ENCODE peak calls at places on chromosomes 4 and X, in ten cellular contexts. One of them, this sample, is unnamed.

GRCh38 chrX:37824491-37825224 is 22.7 kb downstream of the DYNLT3 start:
- DNase-seq in right cardiac atrium: no peak
- DNase-seq in ACHN: no peak
- DNase-seq in stimulated activated CD4-positive, alpha-beta T cell treated with anti-CD3 and anti-CD28 coated beads, TNF-alpha, amount 100 ng/mL, for 1 hour: no peak
- DNase-seq in ovary: no peak
- DNase-seq in HEK293T: no peak
- DNase-seq in spleen: no peak
- DNase-seq in pulmonary artery endothelial cell: no peak
- DNase-seq in stimulated activated CD8-positive, alpha-beta memory T cell treated with anti-CD3 and anti-CD28 coated beads, Interleukin-2, amount 100 ng/mL, for 48 hours: no peak
- DNase-seq in CD8-positive, alpha-beta T cell: no peak
- DNase-seq in this sample: no peak

GRCh38 chr4:1039493-1040343 is 28.3 kb downstream of the FGFRL1 start:
- DNase-seq in stimulated activated CD4-positive, alpha-beta T cell treated with anti-CD3 and anti-CD28 coated beads, TNF-alpha, amount 100 ng/mL, for 1 hour: no peak
- DNase-seq in HEK293T: peak; percentile 61
- DNase-seq in spleen: no peak
- DNase-seq in ACHN: no peak
- DNase-seq in CD8-positive, alpha-beta T cell: no peak
- DNase-seq in pulmonary artery endothelial cell: no peak
- DNase-seq in right cardiac atrium: peak; percentile 87
- DNase-seq in ovary: peak; percentile 79
- DNase-seq in stimulated activated CD8-positive, alpha-beta memory T cell treated with anti-CD3 and anti-CD28 coated beads, Interleukin-2, amount 100 ng/mL, for 48 hours: no peak
- DNase-seq in this sample: no peak

GRCh38 chrX:41922694-41923171 is 621 bp downstream of the CASK start:
- DNase-seq in ACHN: peak; percentile 14
- DNase-seq in spleen: peak; percentile 86
- DNase-seq in stimulated activated CD8-positive, alpha-beta memory T cell treated with anti-CD3 and anti-CD28 coated beads, Interleukin-2, amount 100 ng/mL, for 48 hours: no peak
- DNase-seq in pulmonary artery endothelial cell: no peak
- DNase-seq in HEK293T: peak; percentile 17
- DNase-seq in stimulated activated CD4-positive, alpha-beta T cell treated with anti-CD3 and anti-CD28 coated beads, TNF-alpha, amount 100 ng/mL, for 1 hour: no peak
- DNase-seq in right cardiac atrium: peak; percentile 64
- DNase-seq in ovary: peak; percentile 52
- DNase-seq in CD8-positive, alpha-beta T cell: peak; percentile 1
- DNase-seq in this sample: no peak

GRCh38 chrX:43745938-43746721 is 90.0 kb downstream of the MAOA start:
- DNase-seq in spleen: no peak
- DNase-seq in ACHN: no peak
- DNase-seq in pulmonary artery endothelial cell: no peak
- DNase-seq in ovary: no peak
- DNase-seq in stimulated activated CD8-positive, alpha-beta memory T cell treated with anti-CD3 and anti-CD28 coated beads, Interleukin-2, amount 100 ng/mL, for 48 hours: no peak
- DNase-seq in stimulated activated CD4-positive, alpha-beta T cell treated with anti-CD3 and anti-CD28 coated beads, TNF-alpha, amount 100 ng/mL, for 1 hour: no peak
- DNase-seq in right cardiac atrium: no peak
- DNase-seq in CD8-positive, alpha-beta T cell: no peak
- DNase-seq in HEK293T: no peak
- DNase-seq in this sample: no peak

GRCh38 chrX:100658936-100659335 is 14.9 kb downstream of the SRPX2 start:
- DNase-seq in stimulated activated CD4-positive, alpha-beta T cell treated with anti-CD3 and anti-CD28 coated beads, TNF-alpha, amount 100 ng/mL, for 1 hour: no peak
- DNase-seq in pulmonary artery endothelial cell: no peak
- DNase-seq in CD8-positive, alpha-beta T cell: no peak
- DNase-seq in right cardiac atrium: no peak
- DNase-seq in stimulated activated CD8-positive, alpha-beta memory T cell treated with anti-CD3 and anti-CD28 coated beads, Interleukin-2, amount 100 ng/mL, for 48 hours: no peak
- DNase-seq in HEK293T: no peak
- DNase-seq in spleen: no peak
- DNase-seq in ACHN: no peak
- DNase-seq in ovary: no peak
- DNase-seq in this sample: no peak

GRCh38 chr4:151446208-151446607 is 37.2 kb downstream of the FHIP1A start:
- DNase-seq in HEK293T: no peak
- DNase-seq in right cardiac atrium: no peak
- DNase-seq in stimulated activated CD8-positive, alpha-beta memory T cell treated with anti-CD3 and anti-CD28 coated beads, Interleukin-2, amount 100 ng/mL, for 48 hours: no peak
- DNase-seq in CD8-positive, alpha-beta T cell: no peak
- DNase-seq in spleen: no peak
- DNase-seq in stimulated activated CD4-positive, alpha-beta T cell treated with anti-CD3 and anti-CD28 coated beads, TNF-alpha, amount 100 ng/mL, for 1 hour: no peak
- DNase-seq in pulmonary artery endothelial cell: no peak
- DNase-seq in ovary: no peak
- DNase-seq in ACHN: no peak
- DNase-seq in this sample: no peak

GRCh38 chr4:81502561-81502960 is 30.9 kb upstream of the RASGEF1B start:
- DNase-seq in right cardiac atrium: no peak
- DNase-seq in pulmonary artery endothelial cell: no peak
- DNase-seq in stimulated activated CD8-positive, alpha-beta memory T cell treated with anti-CD3 and anti-CD28 coated beads, Interleukin-2, amount 100 ng/mL, for 48 hours: no peak
- DNase-seq in ovary: no peak
- DNase-seq in HEK293T: no peak
- DNase-seq in stimulated activated CD4-positive, alpha-beta T cell treated with anti-CD3 and anti-CD28 coated beads, TNF-alpha, amount 100 ng/mL, for 1 hour: no peak
- DNase-seq in ACHN: no peak
- DNase-seq in spleen: no peak
- DNase-seq in CD8-positive, alpha-beta T cell: no peak
- DNase-seq in this sample: no peak

GRCh38 chr4:4481394-4482000 is 60.4 kb downstream of the STX18 start:
- DNase-seq in right cardiac atrium: no peak
- DNase-seq in spleen: no peak
- DNase-seq in HEK293T: no peak
- DNase-seq in CD8-positive, alpha-beta T cell: no peak
- DNase-seq in ACHN: no peak
- DNase-seq in stimulated activated CD8-positive, alpha-beta memory T cell treated with anti-CD3 and anti-CD28 coated beads, Interleukin-2, amount 100 ng/mL, for 48 hours: no peak
- DNase-seq in stimulated activated CD4-positive, alpha-beta T cell treated with anti-CD3 and anti-CD28 coated beads, TNF-alpha, amount 100 ng/mL, for 1 hour: no peak
- DNase-seq in pulmonary artery endothelial cell: no peak
- DNase-seq in ovary: no peak
- DNase-seq in this sample: no peak

GRCh38 chr4:7206856-7207567 is 14.7 kb downstream of the SORCS2 start:
- DNase-seq in HEK293T: peak; percentile 47
- DNase-seq in CD8-positive, alpha-beta T cell: no peak
- DNase-seq in stimulated activated CD4-positive, alpha-beta T cell treated with anti-CD3 and anti-CD28 coated beads, TNF-alpha, amount 100 ng/mL, for 1 hour: no peak
- DNase-seq in stimulated activated CD8-positive, alpha-beta memory T cell treated with anti-CD3 and anti-CD28 coated beads, Interleukin-2, amount 100 ng/mL, for 48 hours: no peak
- DNase-seq in ovary: peak; percentile 91
- DNase-seq in spleen: no peak
- DNase-seq in pulmonary artery endothelial cell: peak; percentile 20
- DNase-seq in right cardiac atrium: peak; percentile 95
- DNase-seq in ACHN: peak; percentile 78
- DNase-seq in this sample: no peak

GRCh38 chrX:68878977-68879376 is 50.2 kb downstream of the EFNB1 start:
- DNase-seq in CD8-positive, alpha-beta T cell: no peak
- DNase-seq in HEK293T: no peak
- DNase-seq in pulmonary artery endothelial cell: no peak
- DNase-seq in stimulated activated CD4-positive, alpha-beta T cell treated with anti-CD3 and anti-CD28 coated beads, TNF-alpha, amount 100 ng/mL, for 1 hour: no peak
- DNase-seq in spleen: no peak
- DNase-seq in ovary: no peak
- DNase-seq in ACHN: no peak
- DNase-seq in right cardiac atrium: no peak
- DNase-seq in stimulated activated CD8-positive, alpha-beta memory T cell treated with anti-CD3 and anti-CD28 coated beads, Interleukin-2, amount 100 ng/mL, for 48 hours: no peak
- DNase-seq in this sample: no peak

GRCh38 chrX:48589482-48590162 is 7.7 kb upstream of the WDR13 start:
- DNase-seq in pulmonary artery endothelial cell: no peak
- DNase-seq in ovary: no peak
- DNase-seq in ACHN: no peak
- DNase-seq in stimulated activated CD4-positive, alpha-beta T cell treated with anti-CD3 and anti-CD28 coated beads, TNF-alpha, amount 100 ng/mL, for 1 hour: no peak
- DNase-seq in HEK293T: no peak
- DNase-seq in CD8-positive, alpha-beta T cell: no peak
- DNase-seq in stimulated activated CD8-positive, alpha-beta memory T cell treated with anti-CD3 and anti-CD28 coated beads, Interleukin-2, amount 100 ng/mL, for 48 hours: no peak
- DNase-seq in spleen: no peak
- DNase-seq in right cardiac atrium: no peak
- DNase-seq in this sample: no peak

GRCh38 chr4:16256343-16256742 is 30.1 kb upstream of the TAPT1 start:
- DNase-seq in stimulated activated CD8-positive, alpha-beta memory T cell treated with anti-CD3 and anti-CD28 coated beads, Interleukin-2, amount 100 ng/mL, for 48 hours: no peak
- DNase-seq in pulmonary artery endothelial cell: no peak
- DNase-seq in stimulated activated CD4-positive, alpha-beta T cell treated with anti-CD3 and anti-CD28 coated beads, TNF-alpha, amount 100 ng/mL, for 1 hour: no peak
- DNase-seq in CD8-positive, alpha-beta T cell: no peak
- DNase-seq in spleen: no peak
- DNase-seq in ovary: no peak
- DNase-seq in right cardiac atrium: no peak
- DNase-seq in ACHN: no peak
- DNase-seq in HEK293T: no peak
- DNase-seq in this sample: no peak

GRCh38 chr4:175871774-175872405 is 59.8 kb upstream of the GPM6A start:
- DNase-seq in CD8-positive, alpha-beta T cell: no peak
- DNase-seq in ACHN: no peak
- DNase-seq in right cardiac atrium: no peak
- DNase-seq in stimulated activated CD8-positive, alpha-beta memory T cell treated with anti-CD3 and anti-CD28 coated beads, Interleukin-2, amount 100 ng/mL, for 48 hours: no peak
- DNase-seq in HEK293T: no peak
- DNase-seq in pulmonary artery endothelial cell: no peak
- DNase-seq in ovary: no peak
- DNase-seq in stimulated activated CD4-positive, alpha-beta T cell treated with anti-CD3 and anti-CD28 coated beads, TNF-alpha, amount 100 ng/mL, for 1 hour: no peak
- DNase-seq in spleen: no peak
- DNase-seq in this sample: no peak

GRCh38 chr4:38747629-38748028 is 35.2 kb downstream of the TLR10 start:
- DNase-seq in stimulated activated CD4-positive, alpha-beta T cell treated with anti-CD3 and anti-CD28 coated beads, TNF-alpha, amount 100 ng/mL, for 1 hour: no peak
- DNase-seq in ACHN: no peak
- DNase-seq in CD8-positive, alpha-beta T cell: no peak
- DNase-seq in ovary: no peak
- DNase-seq in pulmonary artery endothelial cell: no peak
- DNase-seq in spleen: no peak
- DNase-seq in stimulated activated CD8-positive, alpha-beta memory T cell treated with anti-CD3 and anti-CD28 coated beads, Interleukin-2, amount 100 ng/mL, for 48 hours: no peak
- DNase-seq in right cardiac atrium: no peak
- DNase-seq in HEK293T: no peak
- DNase-seq in this sample: no peak

GRCh38 chr4:41424541-41424940 is 113.4 kb upstream of the LIMCH1 start:
- DNase-seq in spleen: no peak
- DNase-seq in right cardiac atrium: no peak
- DNase-seq in stimulated activated CD4-positive, alpha-beta T cell treated with anti-CD3 and anti-CD28 coated beads, TNF-alpha, amount 100 ng/mL, for 1 hour: no peak
- DNase-seq in CD8-positive, alpha-beta T cell: no peak
- DNase-seq in stimulated activated CD8-positive, alpha-beta memory T cell treated with anti-CD3 and anti-CD28 coated beads, Interleukin-2, amount 100 ng/mL, for 48 hours: no peak
- DNase-seq in ACHN: no peak
- DNase-seq in ovary: no peak
- DNase-seq in pulmonary artery endothelial cell: no peak
- DNase-seq in HEK293T: no peak
- DNase-seq in this sample: no peak

GRCh38 chr4:123786955-123787354 is 390.4 kb downstream of the SPRY1 start:
- DNase-seq in HEK293T: no peak
- DNase-seq in ovary: peak; percentile 45
- DNase-seq in stimulated activated CD4-positive, alpha-beta T cell treated with anti-CD3 and anti-CD28 coated beads, TNF-alpha, amount 100 ng/mL, for 1 hour: no peak
- DNase-seq in stimulated activated CD8-positive, alpha-beta memory T cell treated with anti-CD3 and anti-CD28 coated beads, Interleukin-2, amount 100 ng/mL, for 48 hours: no peak
- DNase-seq in CD8-positive, alpha-beta T cell: no peak
- DNase-seq in pulmonary artery endothelial cell: no peak
- DNase-seq in ACHN: no peak
- DNase-seq in right cardiac atrium: peak; percentile 65
- DNase-seq in spleen: no peak
- DNase-seq in this sample: no peak

GRCh38 chrX:111353810-111354209 is 58.2 kb downstream of the DCX start:
- DNase-seq in stimulated activated CD8-positive, alpha-beta memory T cell treated with anti-CD3 and anti-CD28 coated beads, Interleukin-2, amount 100 ng/mL, for 48 hours: no peak
- DNase-seq in CD8-positive, alpha-beta T cell: no peak
- DNase-seq in spleen: no peak
- DNase-seq in ACHN: no peak
- DNase-seq in HEK293T: no peak
- DNase-seq in right cardiac atrium: no peak
- DNase-seq in pulmonary artery endothelial cell: no peak
- DNase-seq in stimulated activated CD4-positive, alpha-beta T cell treated with anti-CD3 and anti-CD28 coated beads, TNF-alpha, amount 100 ng/mL, for 1 hour: no peak
- DNase-seq in ovary: no peak
- DNase-seq in this sample: no peak

GRCh38 chrX:119604778-119605177 is 1.4 kb downstream of the NKRF start:
- DNase-seq in stimulated activated CD8-positive, alpha-beta memory T cell treated with anti-CD3 and anti-CD28 coated beads, Interleukin-2, amount 100 ng/mL, for 48 hours: no peak
- DNase-seq in HEK293T: no peak
- DNase-seq in ovary: no peak
- DNase-seq in spleen: no peak
- DNase-seq in ACHN: no peak
- DNase-seq in pulmonary artery endothelial cell: no peak
- DNase-seq in CD8-positive, alpha-beta T cell: no peak
- DNase-seq in stimulated activated CD4-positive, alpha-beta T cell treated with anti-CD3 and anti-CD28 coated beads, TNF-alpha, amount 100 ng/mL, for 1 hour: no peak
- DNase-seq in right cardiac atrium: no peak
- DNase-seq in this sample: no peak

GRCh38 chr4:5921074-5921473 is 28.2 kb upstream of the CRMP1 start:
- DNase-seq in ACHN: no peak
- DNase-seq in stimulated activated CD8-positive, alpha-beta memory T cell treated with anti-CD3 and anti-CD28 coated beads, Interleukin-2, amount 100 ng/mL, for 48 hours: no peak
- DNase-seq in spleen: no peak
- DNase-seq in HEK293T: no peak
- DNase-seq in pulmonary artery endothelial cell: no peak
- DNase-seq in CD8-positive, alpha-beta T cell: no peak
- DNase-seq in right cardiac atrium: no peak
- DNase-seq in stimulated activated CD4-positive, alpha-beta T cell treated with anti-CD3 and anti-CD28 coated beads, TNF-alpha, amount 100 ng/mL, for 1 hour: no peak
- DNase-seq in ovary: no peak
- DNase-seq in this sample: no peak

GRCh38 chr4:161554372-161554990 is 609.3 kb downstream of the FSTL5 start:
- DNase-seq in stimulated activated CD4-positive, alpha-beta T cell treated with anti-CD3 and anti-CD28 coated beads, TNF-alpha, amount 100 ng/mL, for 1 hour: no peak
- DNase-seq in HEK293T: no peak
- DNase-seq in ovary: no peak
- DNase-seq in stimulated activated CD8-positive, alpha-beta memory T cell treated with anti-CD3 and anti-CD28 coated beads, Interleukin-2, amount 100 ng/mL, for 48 hours: no peak
- DNase-seq in pulmonary artery endothelial cell: no peak
- DNase-seq in spleen: no peak
- DNase-seq in right cardiac atrium: no peak
- DNase-seq in ACHN: no peak
- DNase-seq in CD8-positive, alpha-beta T cell: no peak
- DNase-seq in this sample: no peak

GRCh38 chr4:139977838-139978604 is 176.0 kb downstream of the MAML3 start:
- DNase-seq in HEK293T: no peak
- DNase-seq in pulmonary artery endothelial cell: no peak
- DNase-seq in stimulated activated CD4-positive, alpha-beta T cell treated with anti-CD3 and anti-CD28 coated beads, TNF-alpha, amount 100 ng/mL, for 1 hour: no peak
- DNase-seq in ACHN: no peak
- DNase-seq in ovary: no peak
- DNase-seq in right cardiac atrium: no peak
- DNase-seq in stimulated activated CD8-positive, alpha-beta memory T cell treated with anti-CD3 and anti-CD28 coated beads, Interleukin-2, amount 100 ng/mL, for 48 hours: no peak
- DNase-seq in CD8-positive, alpha-beta T cell: no peak
- DNase-seq in spleen: no peak
- DNase-seq in this sample: no peak

GRCh38 chr4:185464887-185465286 is 6.6 kb downstream of the CCDC110 start:
- DNase-seq in stimulated activated CD4-positive, alpha-beta T cell treated with anti-CD3 and anti-CD28 coated beads, TNF-alpha, amount 100 ng/mL, for 1 hour: no peak
- DNase-seq in stimulated activated CD8-positive, alpha-beta memory T cell treated with anti-CD3 and anti-CD28 coated beads, Interleukin-2, amount 100 ng/mL, for 48 hours: no peak
- DNase-seq in HEK293T: no peak
- DNase-seq in ACHN: no peak
- DNase-seq in CD8-positive, alpha-beta T cell: no peak
- DNase-seq in right cardiac atrium: no peak
- DNase-seq in pulmonary artery endothelial cell: no peak
- DNase-seq in spleen: no peak
- DNase-seq in ovary: no peak
- DNase-seq in this sample: no peak

GRCh38 chrX:47674776-47675175 is 15.8 kb upstream of the UXT start:
- DNase-seq in ovary: no peak
- DNase-seq in right cardiac atrium: no peak
- DNase-seq in stimulated activated CD4-positive, alpha-beta T cell treated with anti-CD3 and anti-CD28 coated beads, TNF-alpha, amount 100 ng/mL, for 1 hour: no peak
- DNase-seq in CD8-positive, alpha-beta T cell: no peak
- DNase-seq in ACHN: no peak
- DNase-seq in pulmonary artery endothelial cell: no peak
- DNase-seq in HEK293T: no peak
- DNase-seq in spleen: no peak
- DNase-seq in stimulated activated CD8-positive, alpha-beta memory T cell treated with anti-CD3 and anti-CD28 coated beads, Interleukin-2, amount 100 ng/mL, for 48 hours: no peak
- DNase-seq in this sample: no peak

GRCh38 chr4:663438-664428 is 10.3 kb downstream of the ATP5ME start:
- DNase-seq in CD8-positive, alpha-beta T cell: peak; percentile 67
- DNase-seq in stimulated activated CD8-positive, alpha-beta memory T cell treated with anti-CD3 and anti-CD28 coated beads, Interleukin-2, amount 100 ng/mL, for 48 hours: peak; percentile 73
- DNase-seq in ACHN: peak; percentile 18
- DNase-seq in ovary: peak; percentile 70
- DNase-seq in pulmonary artery endothelial cell: no peak
- DNase-seq in spleen: peak; percentile 95
- DNase-seq in stimulated activated CD4-positive, alpha-beta T cell treated with anti-CD3 and anti-CD28 coated beads, TNF-alpha, amount 100 ng/mL, for 1 hour: peak; percentile 65
- DNase-seq in HEK293T: no peak
- DNase-seq in right cardiac atrium: peak; percentile 90
- DNase-seq in this sample: no peak